ENCODE peak calls at places on chromosomes 5 and 9, in eight cellular contexts. X is testis, J is Right ventricle myocardium superior, T is foreskin fibroblast, I is sciatic nerve, Y is cardiac fibroblast, E is sigmoid colon, Z is astrocyte of the cerebellum. U is an unnamed sample.

GRCh38 chr5:168658394-168658793 is 79.2 kb upstream of the PANK3 start:
- DNase-seq in X (no peak), J (no peak), T (no peak), I (no peak), Y (peak; percentile 69), E (no peak), Z (no peak), U (no peak)

GRCh38 chr9:102594216-102594615 is 400.9 kb upstream of the CYLC2 start:
- DNase-seq in X (no peak), J (no peak), T (no peak), I (no peak), Y (no peak), E (no peak), Z (no peak), U (no peak)

GRCh38 chr9:17005085-17005484 is 129.8 kb upstream of the CNTLN start:
- DNase-seq in X (peak; percentile 61), J (peak; percentile 58), T (peak; percentile 88), I (peak; percentile 67), Y (peak; percentile 85), E (peak; percentile 81), Z (no peak), U (peak; percentile 12)

GRCh38 chr5:132204330-132204729 is 23.3 kb downstream of the P4HA2 start:
- DNase-seq in X (no peak), J (no peak), T (no peak), I (no peak), Y (no peak), E (no peak), Z (no peak), U (no peak)

GRCh38 chr9:137306546-137307254 is 4.6 kb upstream of the NRARP start:
- DNase-seq in X (no peak), J (no peak), T (no peak), I (peak; percentile 60), Y (no peak), E (no peak), Z (no peak), U (no peak)

GRCh38 chr9:129181246-129181645 is 3.2 kb upstream of the IER5L start:
- DNase-seq in X (no peak), J (no peak), T (no peak), I (no peak), Y (no peak), E (no peak), Z (no peak), U (no peak)

GRCh38 chr9:90722116-90722515 is 79.5 kb upstream of the DIRAS2 start:
- DNase-seq in X (no peak), J (no peak), T (no peak), I (no peak), Y (no peak), E (no peak), Z (no peak), U (no peak)

GRCh38 chr5:41097642-41098041 is 26.5 kb upstream of the MROH2B start:
- DNase-seq in X (no peak), J (no peak), T (no peak), I (no peak), Y (no peak), E (no peak), Z (no peak), U (no peak)

GRCh38 chr5:75037106-75037505 is 15.3 kb downstream of the GCNT4 start:
- DNase-seq in X (no peak), J (no peak), T (peak; percentile 93), I (no peak), Y (peak; percentile 32), E (no peak), Z (no peak), U (peak; percentile 16)

GRCh38 chr5:178279723-178280438 is 47.3 kb upstream of the PHYKPL start:
- DNase-seq in X (peak; percentile 91), J (peak; percentile 94), T (peak; percentile 84), I (peak; percentile 96), Y (peak; percentile 86), E (peak; percentile 91), Z (peak; percentile 40), U (peak; percentile 59)

U was measured in HepG2.